ENCODE peak calls at places on chromosomes 2 and 18, in four cellular contexts. U, J, V and H are unnamed samples.

GRCh38 chr2:120878970-120879369 is 143.3 kb downstream of the GLI2 start:
- DNase-seq in U (no peak), J (peak), V (no peak), H (peak)

GRCh38 chr2:183898641-183899040 is 699.7 kb upstream of the ZNF804A start:
- DNase-seq in U (no peak), J (no peak), V (no peak), H (no peak)

GRCh38 chr2:190582761-190583506 is 48.4 kb upstream of the NEMP2 start:
- DNase-seq in U (no peak), J (no peak), V (no peak), H (no peak)

GRCh38 chr2:106068415-106068814 is 125.7 kb downstream of the UXS1 start:
- DNase-seq in U (no peak), J (no peak), V (no peak), H (no peak)

GRCh38 chr2:68505603-68506159 is 38.3 kb downstream of the APLF start:
- DNase-seq in U (no peak), J (no peak), V (no peak), H (no peak)

GRCh38 chr2:53913721-53914120 is 54.0 kb upstream of the GPR75 start:
- DNase-seq in U (no peak), J (no peak), V (no peak), H (no peak)

GRCh38 chr18:23690505-23691068 is 1.3 kb downstream of the LAMA3 start:
- DNase-seq in U (no peak), J (peak), V (no peak), H (no peak)

GRCh38 chr2:82837588-82838304 is 1621.3 kb downstream of the SUCLG1 start:
- DNase-seq in U (no peak), J (no peak), V (no peak), H (no peak)

GRCh38 chr18:65938592-65939372 is 188.0 kb downstream of the CDH7 start:
- DNase-seq in U (no peak), J (no peak), V (no peak), H (no peak)

GRCh38 chr2:194090251-194090905 is 1566.6 kb upstream of the SLC39A10 start:
- DNase-seq in U (no peak), J (peak), V (no peak), H (no peak)

GRCh38 chr2:76197842-76198448 is 487.2 kb upstream of the GCFC2 start:
- DNase-seq in U (no peak), J (no peak), V (no peak), H (no peak)